ENCODE peak calls at places on chromosomes 3 and 15, in four cellular contexts. One of them, this sample, is unnamed.

GRCh38 chr3:129593595-129594339 is 12.7 kb downstream of the PLXND1 start:
- DNase-seq in mesendoderm: peak
- DNase-seq in H1: peak
- DNase-seq in IMR-90: no peak
- DNase-seq in this sample: peak

GRCh38 chr3:129025691-129026435 is 24.8 kb downstream of the EFCC1 start:
- DNase-seq in mesendoderm: no peak
- DNase-seq in H1: no peak
- DNase-seq in IMR-90: no peak
- DNase-seq in this sample: no peak

GRCh38 chr3:107412376-107412775 is 35.1 kb downstream of the CCDC54 start:
- DNase-seq in mesendoderm: no peak
- DNase-seq in H1: no peak
- DNase-seq in IMR-90: peak
- DNase-seq in this sample: no peak

GRCh38 chr15:38859574-38859973 is 295.0 kb upstream of the RASGRP1 start:
- DNase-seq in mesendoderm: no peak
- DNase-seq in H1: no peak
- DNase-seq in IMR-90: no peak
- DNase-seq in this sample: no peak

GRCh38 chr15:33461671-33462070 is 150.9 kb downstream of the RYR3 start:
- DNase-seq in mesendoderm: no peak
- DNase-seq in H1: no peak
- DNase-seq in IMR-90: no peak
- DNase-seq in this sample: no peak

GRCh38 chr15:76340802-76341365 is 4.3 kb downstream of the ISL2 start:
- DNase-seq in mesendoderm: peak
- DNase-seq in H1: peak
- DNase-seq in IMR-90: no peak
- DNase-seq in this sample: peak

GRCh38 chr15:95497681-95498080 is 832.8 kb upstream of the NR2F2 start:
- DNase-seq in mesendoderm: no peak
- DNase-seq in H1: no peak
- DNase-seq in IMR-90: no peak
- DNase-seq in this sample: no peak

GRCh38 chr3:187737401-187738088 is 7.7 kb downstream of the BCL6 start:
- DNase-seq in mesendoderm: peak
- DNase-seq in H1: peak
- DNase-seq in IMR-90: peak
- DNase-seq in this sample: peak

GRCh38 chr3:16053794-16054193 is 120.7 kb upstream of the GALNT15 start:
- DNase-seq in mesendoderm: no peak
- DNase-seq in H1: no peak
- DNase-seq in IMR-90: no peak
- DNase-seq in this sample: no peak

GRCh38 chr3:69948246-69948862 is 51.2 kb upstream of the SAMMSON start:
- DNase-seq in mesendoderm: peak
- DNase-seq in H1: no peak
- DNase-seq in IMR-90: peak
- DNase-seq in this sample: no peak

GRCh38 chr3:69200384-69201068 is 78.1 kb upstream of the LMOD3 start:
- DNase-seq in mesendoderm: peak
- DNase-seq in H1: no peak
- DNase-seq in IMR-90: peak
- DNase-seq in this sample: no peak

GRCh38 chr3:64440498-64440897 is 215.2 kb upstream of the PRICKLE2 start:
- DNase-seq in mesendoderm: no peak
- DNase-seq in H1: no peak
- DNase-seq in IMR-90: peak
- DNase-seq in this sample: no peak

GRCh38 chr3:51139616-51140015 is 245.5 kb upstream of the MANF start:
- DNase-seq in mesendoderm: no peak
- DNase-seq in H1: no peak
- DNase-seq in IMR-90: no peak
- DNase-seq in this sample: no peak

GRCh38 chr3:112730210-112730609 is 89.3 kb upstream of the CCDC80 start:
- DNase-seq in mesendoderm: no peak
- DNase-seq in H1: no peak
- DNase-seq in IMR-90: peak
- DNase-seq in this sample: no peak

GRCh38 chr3:110026421-110026820 is 689.1 kb upstream of the DPPA4 start:
- DNase-seq in mesendoderm: no peak
- DNase-seq in H1: no peak
- DNase-seq in IMR-90: no peak
- DNase-seq in this sample: no peak

GRCh38 chr3:10522646-10523303 is 17.4 kb upstream of the ATP2B2 start:
- DNase-seq in mesendoderm: no peak
- DNase-seq in H1: peak
- DNase-seq in IMR-90: no peak
- DNase-seq in this sample: peak

GRCh38 chr3:45218578-45219390 is 7.3 kb downstream of the TMEM158 start:
- DNase-seq in mesendoderm: no peak
- DNase-seq in H1: no peak
- DNase-seq in IMR-90: peak
- DNase-seq in this sample: no peak

GRCh38 chr15:34341922-34342736 is 807 bp downstream of the NOP10 start:
- DNase-seq in mesendoderm: no peak
- DNase-seq in H1: no peak
- DNase-seq in IMR-90: no peak
- DNase-seq in this sample: no peak

GRCh38 chr3:120113128-120114116 is 19.2 kb upstream of the GSK3B start:
- DNase-seq in mesendoderm: no peak
- DNase-seq in H1: no peak
- DNase-seq in IMR-90: peak
- DNase-seq in this sample: no peak

GRCh38 chr15:44726568-44727461 is 9.5 kb upstream of the TRIM69 start:
- DNase-seq in mesendoderm: peak
- DNase-seq in H1: no peak
- DNase-seq in IMR-90: peak
- DNase-seq in this sample: peak

GRCh38 chr3:105997800-105998526 is 129.2 kb upstream of the CBLB start:
- DNase-seq in mesendoderm: no peak
- DNase-seq in H1: no peak
- DNase-seq in IMR-90: peak
- DNase-seq in this sample: no peak

GRCh38 chr15:100762913-100763627 is 116.6 kb upstream of the ALDH1A3 start:
- DNase-seq in mesendoderm: no peak
- DNase-seq in H1: no peak
- DNase-seq in IMR-90: peak
- DNase-seq in this sample: no peak

GRCh38 chr3:153173758-153174516 is 11.9 kb downstream of the RAP2B start:
- DNase-seq in mesendoderm: peak
- DNase-seq in H1: no peak
- DNase-seq in IMR-90: peak
- DNase-seq in this sample: peak

DNA sequence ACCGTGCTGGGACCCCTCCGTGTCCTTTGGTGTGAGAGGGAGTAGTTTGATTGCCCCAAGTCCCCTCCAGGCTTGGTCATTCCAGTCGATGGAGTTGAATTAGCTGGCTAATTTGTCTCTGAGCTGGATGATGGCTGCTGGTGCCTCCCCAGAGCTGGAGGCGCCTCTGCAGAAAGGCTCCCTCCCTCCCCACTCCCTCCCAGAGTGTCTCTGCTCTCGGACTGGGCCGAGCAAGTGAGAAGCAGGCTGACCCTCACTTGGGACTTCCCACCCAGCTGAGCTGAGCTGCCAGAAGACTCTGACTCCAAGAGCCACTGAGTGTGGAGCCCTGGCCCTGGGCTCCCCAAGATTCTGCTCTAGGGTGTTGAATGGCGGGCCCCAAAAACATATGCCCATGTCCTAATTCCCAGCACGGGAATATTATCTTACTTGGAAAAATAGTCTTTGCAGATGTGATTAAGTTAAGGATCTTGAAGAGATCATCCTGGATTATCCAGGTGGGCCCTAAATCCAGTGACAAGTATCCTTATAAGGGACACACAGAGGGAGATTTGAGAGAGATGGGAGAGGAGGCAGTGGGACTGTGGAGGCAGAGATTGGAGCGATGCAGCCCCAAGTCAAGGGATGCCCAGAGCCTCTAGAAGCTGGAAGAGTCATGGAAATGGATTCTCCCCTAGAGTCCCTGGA is 60.7 kb upstream of the TLE3 start:
- DNase-seq in mesendoderm: no peak
- DNase-seq in H1: no peak
- DNase-seq in IMR-90: no peak
- DNase-seq in this sample: no peak
- H3K18ac ChIP-seq in mesendoderm: no peak
- H3K18ac ChIP-seq in H1: no peak
- H3K18ac ChIP-seq in IMR-90: no peak
- H3K18ac ChIP-seq in this sample: no peak

GRCh38 chr3:94162700-94163099 is 99.8 kb downstream of the NSUN3 start:
- DNase-seq in mesendoderm: peak
- DNase-seq in H1: no peak
- DNase-seq in IMR-90: peak
- DNase-seq in this sample: no peak

GRCh38 chr3:94159062-94159726 is 96.3 kb downstream of the NSUN3 start:
- DNase-seq in mesendoderm: peak
- DNase-seq in H1: no peak
- DNase-seq in IMR-90: peak
- DNase-seq in this sample: no peak

DNA sequence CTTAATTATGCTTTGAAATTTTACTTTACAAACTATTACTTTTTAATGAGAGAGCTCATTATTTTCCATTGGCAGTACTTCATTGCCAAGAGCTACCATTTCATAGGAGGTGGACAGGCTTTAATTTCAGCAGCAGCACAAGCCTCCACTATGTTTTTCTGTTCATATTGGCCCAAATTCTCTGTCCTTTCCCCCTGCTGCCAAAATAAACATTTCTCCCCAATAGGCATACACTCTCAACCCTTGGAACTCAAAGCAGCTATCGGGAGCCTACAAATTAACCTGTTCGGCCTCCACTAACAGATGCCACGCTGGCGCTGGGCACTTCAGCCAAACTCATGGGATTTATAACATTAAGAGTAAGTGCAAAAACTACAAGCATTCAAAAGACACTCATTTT is 95.6 kb downstream of the NSUN3 start:
- DNase-seq in mesendoderm: no peak
- DNase-seq in H1: no peak
- DNase-seq in IMR-90: no peak
- DNase-seq in this sample: no peak
- H4K5ac ChIP-seq in mesendoderm: no peak
- H4K5ac ChIP-seq in H1: no peak
- H4K5ac ChIP-seq in IMR-90: no peak
- H4K5ac ChIP-seq in this sample: no peak

DNA sequence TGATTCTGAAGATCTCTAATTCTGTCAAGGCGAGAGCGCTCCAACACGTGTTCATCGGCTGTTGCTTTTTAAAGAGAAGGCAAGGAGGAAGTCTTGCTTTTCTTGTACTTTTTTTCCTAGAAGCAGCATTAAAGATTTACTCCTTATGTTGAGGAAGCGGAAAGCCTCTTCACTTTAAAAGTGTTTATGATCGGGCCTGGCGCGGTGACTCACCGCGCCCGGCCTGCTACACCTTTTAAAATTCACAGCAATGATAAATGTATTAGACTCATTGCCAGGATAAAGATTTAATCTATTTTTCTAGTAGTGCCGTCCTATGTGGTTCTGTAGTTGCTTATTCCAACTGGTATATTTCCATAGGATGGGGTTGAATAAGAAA is 818 bp upstream of the ARF4 start:
- DNase-seq in mesendoderm: no peak
- DNase-seq in H1: no peak
- DNase-seq in IMR-90: peak
- DNase-seq in this sample: no peak
- H3K18ac ChIP-seq in mesendoderm: peak
- H3K18ac ChIP-seq in H1: no peak
- H3K18ac ChIP-seq in IMR-90: peak
- H3K18ac ChIP-seq in this sample: no peak

GRCh38 chr3:178112134-178112533 is 424.1 kb upstream of the KCNMB2 start:
- DNase-seq in mesendoderm: peak
- DNase-seq in H1: no peak
- DNase-seq in IMR-90: no peak
- DNase-seq in this sample: peak
- H4K5ac ChIP-seq in mesendoderm: no peak
- H4K5ac ChIP-seq in H1: no peak
- H4K5ac ChIP-seq in IMR-90: no peak
- H4K5ac ChIP-seq in this sample: no peak

GRCh38 chr3:178334239-178334638 is 202.0 kb upstream of the KCNMB2 start:
- DNase-seq in mesendoderm: no peak
- DNase-seq in H1: no peak
- DNase-seq in IMR-90: no peak
- DNase-seq in this sample: no peak
- H3K18ac ChIP-seq in mesendoderm: no peak
- H3K18ac ChIP-seq in H1: no peak
- H3K18ac ChIP-seq in IMR-90: no peak
- H3K18ac ChIP-seq in this sample: no peak

GRCh38 chr3:161354554-161354953 is 16.8 kb downstream of the SPTSSB start:
- DNase-seq in mesendoderm: no peak
- DNase-seq in H1: no peak
- DNase-seq in IMR-90: no peak
- DNase-seq in this sample: no peak

GRCh38 chr3:161356287-161356686 is 15.0 kb downstream of the SPTSSB start:
- DNase-seq in mesendoderm: no peak
- DNase-seq in H1: no peak
- DNase-seq in IMR-90: no peak
- DNase-seq in this sample: no peak

GRCh38 chr3:161355508-161355907 is 15.8 kb downstream of the SPTSSB start:
- DNase-seq in mesendoderm: no peak
- DNase-seq in H1: no peak
- DNase-seq in IMR-90: no peak
- DNase-seq in this sample: no peak

GRCh38 chr3:161358488-161358887 is 12.8 kb downstream of the SPTSSB start:
- DNase-seq in mesendoderm: no peak
- DNase-seq in H1: no peak
- DNase-seq in IMR-90: no peak
- DNase-seq in this sample: no peak
- H4K5ac ChIP-seq in mesendoderm: no peak
- H4K5ac ChIP-seq in H1: no peak
- H4K5ac ChIP-seq in IMR-90: no peak
- H4K5ac ChIP-seq in this sample: no peak

This sample was measured in H9.